ENCODE peak calls at places on chromosome 1, in seven cellular contexts. H is Calu3, A is uterus, P is HL-60, D is cardiac muscle cell, V is dorsolateral prefrontal cortex, N is GM20000. C is an unnamed sample.

GRCh38 chr1:3237994-3238704 is 169.1 kb downstream of the PRDM16 start:
- DNase-seq in V (peak), A (no peak), H (no peak), N (no peak), P (no peak), D (no peak), C (no peak)

GRCh38 chr1:219564072-219564471 is 48.8 kb downstream of the ZC3H11B start:
- DNase-seq in A (no peak), P (no peak), H (no peak), N (no peak), D (no peak), V (no peak), C (no peak)

GRCh38 chr1:43446881-43447835 is 6.6 kb downstream of the HYI start:
- DNase-seq in P (no peak), D (no peak), A (peak), V (no peak), H (no peak), N (no peak), C (no peak)

GRCh38 chr1:232780354-232780753 is 24.9 kb upstream of the MAP10 start:
- DNase-seq in A (no peak), H (no peak), P (no peak), D (no peak), N (no peak), V (no peak), C (no peak)

GRCh38 chr1:12047120-12047876 is 15.8 kb upstream of the TNFRSF8 start:
- DNase-seq in N (peak), V (no peak), P (no peak), D (peak), H (no peak), A (no peak), C (no peak)

GRCh38 chr1:60228253-60228594 is 154.7 kb upstream of the C1orf87 start:
- DNase-seq in A (no peak), N (no peak), H (no peak), V (no peak), P (no peak), D (no peak), C (no peak)

GRCh38 chr1:150621497-150622113 is 7.8 kb downstream of the ENSA start:
- DNase-seq in D (peak), N (peak), P (peak), V (peak), A (peak), H (peak), C (no peak)

GRCh38 chr1:47487826-47488450 is 50.1 kb downstream of the FOXD2 start:
- DNase-seq in A (no peak), P (no peak), V (no peak), D (no peak), H (no peak), N (no peak), C (peak)

GRCh38 chr1:15296602-15297321 is 49.7 kb downstream of the FHAD1 start:
- DNase-seq in D (peak), P (no peak), N (peak), V (no peak), H (no peak), A (no peak), C (no peak)

GRCh38 chr1:42529724-42530161 is 66.7 kb downstream of the CCDC30 start:
- DNase-seq in A (no peak), N (no peak), H (peak), P (no peak), V (no peak), D (peak), C (no peak)

GRCh38 chr1:53276153-53276901 is 38.0 kb upstream of the MAGOH start:
- DNase-seq in P (no peak), A (no peak), H (no peak), N (no peak), V (no peak), D (no peak), C (no peak)

GRCh38 chr1:94898486-94899385 is 28.2 kb downstream of the CNN3 start:
- DNase-seq in N (no peak), D (no peak), A (no peak), P (no peak), H (no peak), V (no peak), C (no peak)

GRCh38 chr1:150259758-150260669 is 2.4 kb downstream of the CA14 start:
- DNase-seq in D (peak), V (no peak), N (no peak), H (peak), A (peak), P (no peak), C (no peak)

GRCh38 chr1:202618387-202619022 is 91.7 kb downstream of the SYT2 start:
- DNase-seq in A (no peak), P (no peak), V (no peak), N (peak), H (peak), D (peak), C (no peak)

GRCh38 chr1:227785812-227786608 is 29.5 kb upstream of the PRSS38 start:
- DNase-seq in N (no peak), A (no peak), D (no peak), H (no peak), V (peak), P (no peak), C (no peak)

GRCh38 chr1:77536813-77537212 is 145.6 kb downstream of the ZZZ3 start:
- DNase-seq in P (no peak), A (no peak), D (peak), N (no peak), V (no peak), H (no peak), C (no peak)

GRCh38 chr1:59814901-59815825 is at the start of gene HOOK1:
- DNase-seq in H (peak), A (no peak), V (no peak), P (no peak), N (no peak), D (no peak), C (no peak)

GRCh38 chr1:9473032-9473792 is 66.1 kb upstream of the SLC25A33 start:
- DNase-seq in H (peak), P (no peak), V (peak), N (no peak), D (peak), A (peak), C (no peak)

GRCh38 chr1:10708807-10709523 is 87.5 kb downstream of the CASZ1 start:
- DNase-seq in V (no peak), D (no peak), A (no peak), P (no peak), N (no peak), H (no peak), C (no peak)

GRCh38 chr1:204479387-204480136 is 15.0 kb downstream of the PIK3C2B start:
- DNase-seq in P (no peak), V (no peak), A (no peak), H (peak), N (no peak), D (no peak), C (no peak)

GRCh38 chr1:202320081-202320405 is 21.7 kb downstream of the UBE2T start:
- DNase-seq in A (no peak), P (no peak), V (no peak), N (no peak), H (no peak), D (no peak), C (no peak)

GRCh38 chr1:185916866-185917265 is 182.7 kb downstream of the HMCN1 start:
- DNase-seq in D (peak), N (no peak), A (no peak), V (no peak), H (no peak), P (no peak), C (no peak)

GRCh38 chr1:8396912-8397406 is 79.0 kb downstream of the SLC45A1 start:
- DNase-seq in H (no peak), P (no peak), N (peak), A (peak), D (peak), V (no peak), C (no peak)

GRCh38 chr1:27527223-27527856 is 37.4 kb upstream of the WASF2 start:
- DNase-seq in A (peak), N (peak), P (peak), D (peak), H (no peak), V (peak), C (peak)

GRCh38 chr1:117928881-117929339 is 511 bp downstream of the GDAP2 start:
- DNase-seq in A (peak), N (peak), H (peak), V (peak), D (peak), P (peak), C (peak)

GRCh38 chr1:183116416-183116815 is 69.6 kb upstream of the LAMC2 start:
- DNase-seq in V (no peak), D (no peak), H (no peak), P (peak), N (no peak), A (no peak), C (no peak)

GRCh38 chr1:94024109-94024792 is 96.7 kb downstream of the ABCA4 start:
- DNase-seq in A (no peak), D (no peak), P (no peak), V (no peak), N (no peak), H (no peak), C (no peak)

GRCh38 chr1:216457356-216457755 is 34.1 kb upstream of the USH2A start:
- DNase-seq in N (no peak), V (no peak), H (no peak), A (no peak), D (no peak), P (no peak), C (no peak)

GRCh38 chr1:175116903-175117302 is 49.3 kb downstream of the TNN start:
- DNase-seq in N (no peak), H (no peak), V (no peak), D (no peak), A (no peak), P (no peak), C (no peak)

GRCh38 chr1:45954401-45954847 is 151.0 kb downstream of the MAST2 start:
- DNase-seq in V (no peak), H (peak), D (peak), P (no peak), A (no peak), N (no peak), C (no peak)

GRCh38 chr1:27409669-27410068 is 17.2 kb downstream of the GPR3 start:
- DNase-seq in P (no peak), D (no peak), V (no peak), N (no peak), H (no peak), A (no peak), C (no peak)

GRCh38 chr1:213123532-213123931 is 72.5 kb downstream of the RPS6KC1 start:
- DNase-seq in V (no peak), N (no peak), H (no peak), P (no peak), D (peak), A (no peak), C (no peak)

GRCh38 chr1:39902121-39902807 is 547 bp upstream of the MYCL start:
- DNase-seq in N (peak), P (peak), A (peak), V (peak), H (peak), D (peak), C (peak)

GRCh38 chr1:2101531-2101930 is 51.3 kb downstream of the PRKCZ start:
- DNase-seq in V (no peak), A (no peak), N (no peak), H (no peak), D (no peak), P (no peak), C (no peak)

GRCh38 chr1:182391028-182391361 is 595 bp downstream of the GLUL start:
- DNase-seq in P (no peak), V (no peak), D (no peak), H (no peak), N (no peak), A (no peak), C (no peak)

GRCh38 chr1:61170328-61171238 is 88.2 kb downstream of the NFIA start:
- DNase-seq in V (no peak), H (peak), D (peak), A (no peak), P (no peak), N (no peak), C (no peak)

DNA sequence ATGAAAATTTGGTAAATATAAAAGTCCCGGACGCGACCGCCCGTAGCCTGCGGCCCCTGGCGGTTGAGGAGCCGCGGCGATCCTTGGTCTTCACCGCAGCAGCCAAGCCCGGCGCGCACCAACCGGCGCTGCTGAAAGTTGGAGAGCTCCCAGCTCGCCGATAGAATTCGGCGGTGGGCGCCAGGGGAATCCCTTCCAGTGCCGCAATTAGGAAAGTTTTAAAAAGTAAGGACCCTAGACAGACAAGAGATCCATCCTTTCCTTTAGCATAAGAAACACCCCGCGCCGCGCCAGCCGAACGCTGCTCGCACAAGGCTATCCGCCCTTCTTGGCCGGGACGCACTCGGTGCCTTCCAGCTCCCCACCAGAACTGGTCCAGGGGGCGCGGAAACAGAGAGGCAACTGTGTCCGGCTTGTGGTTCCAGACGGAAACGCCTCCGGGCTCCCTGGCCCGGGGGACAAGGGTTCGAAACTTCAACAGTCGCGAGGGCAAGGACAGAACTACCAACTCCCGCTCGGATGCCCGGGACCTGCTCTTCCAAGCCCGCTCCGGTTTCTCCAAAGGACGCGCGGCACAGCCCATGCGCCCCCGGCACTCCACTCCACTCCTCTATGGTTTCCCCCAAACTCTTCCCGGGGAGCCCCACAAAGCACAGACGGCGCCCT is 1.7 kb downstream of the FAM78B start:
- DNase-seq in H (peak), N (peak), A (peak), D (peak), P (peak), V (peak), C (peak)
- TF ChIP-seq CTCF in H (peak), N (peak), A (peak), D (peak), P (no peak), V (peak), C (peak)

DNA sequence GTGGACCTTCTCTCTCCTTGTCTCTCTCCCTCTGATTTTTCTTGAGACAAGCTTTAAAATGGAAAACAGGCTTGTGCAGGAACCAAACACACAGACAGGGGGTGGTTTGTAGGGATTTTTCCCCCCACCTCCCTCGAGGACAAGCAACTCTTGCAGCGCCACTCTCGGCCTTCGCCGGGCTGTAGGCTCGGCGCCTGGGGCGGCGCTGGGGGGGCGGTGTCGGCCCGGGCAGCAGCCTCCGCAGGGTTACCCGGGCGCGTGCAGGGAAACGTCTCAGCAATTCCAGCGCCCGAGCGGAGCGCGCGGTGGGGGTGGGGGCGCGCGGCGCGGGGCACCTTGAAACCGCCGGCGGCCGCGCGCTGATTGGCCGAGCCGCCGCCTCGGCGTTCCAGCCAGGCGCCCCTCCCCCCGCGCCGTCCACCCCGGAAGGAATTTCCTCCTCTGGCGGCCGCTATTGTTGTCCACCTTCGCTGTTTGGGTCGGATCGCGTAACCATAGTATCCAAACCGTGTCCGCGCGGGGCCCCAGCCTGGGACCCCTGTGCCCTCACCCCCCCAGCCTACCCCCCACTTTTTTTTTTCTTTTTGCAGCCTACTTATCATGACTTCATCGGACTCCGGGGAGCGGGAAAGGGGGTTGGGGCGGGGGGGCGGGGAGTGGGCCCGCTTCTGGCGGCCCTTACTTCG is 59.8 kb upstream of the ACOT11 start:
- DNase-seq in V (peak), N (peak), P (peak), D (peak), A (peak), H (peak), C (peak)
- TF ChIP-seq CTCF in V (peak), N (no peak), P (no peak), D (no peak), A (peak), H (no peak), C (no peak)

GRCh38 chr1:32977546-32978087 is 13.0 kb upstream of the RNF19B start:
- DNase-seq in P (no peak), N (no peak), H (no peak), A (no peak), V (no peak), D (no peak), C (no peak)

GRCh38 chr1:32981003-32981909 is 16.6 kb upstream of the RNF19B start:
- DNase-seq in A (peak), V (no peak), P (peak), H (peak), N (peak), D (peak), C (no peak)

GRCh38 chr1:32983039-32983438 is 18.4 kb upstream of the RNF19B start:
- DNase-seq in H (no peak), V (no peak), D (no peak), P (no peak), A (no peak), N (no peak), C (no peak)

GRCh38 chr1:32978854-32979253 is 14.2 kb upstream of the RNF19B start:
- DNase-seq in D (no peak), H (no peak), A (no peak), N (no peak), V (no peak), P (no peak), C (no peak)

GRCh38 chr1:32980080-32980479 is 15.5 kb upstream of the RNF19B start:
- DNase-seq in V (no peak), N (no peak), P (no peak), D (no peak), A (no peak), H (no peak), C (no peak)
- TF ChIP-seq CTCF in V (no peak), N (no peak), P (no peak), D (no peak), A (no peak), H (no peak), C (no peak)

GRCh38 chr1:167538657-167539056 is 14.9 kb downstream of the CREG1 start:
- DNase-seq in H (no peak), A (no peak), N (no peak), P (no peak), D (no peak), V (peak), C (no peak)
- TF ChIP-seq CTCF in H (no peak), A (no peak), N (no peak), P (no peak), D (no peak), V (peak), C (no peak)

GRCh38 chr1:18794561-18794960 is 64.9 kb downstream of the TAS1R2 start:
- DNase-seq in D (no peak), A (no peak), N (no peak), P (no peak), H (peak), V (no peak), C (no peak)
- TF ChIP-seq CTCF in D (no peak), A (no peak), N (no peak), P (no peak), H (no peak), V (no peak), C (peak)

DNA sequence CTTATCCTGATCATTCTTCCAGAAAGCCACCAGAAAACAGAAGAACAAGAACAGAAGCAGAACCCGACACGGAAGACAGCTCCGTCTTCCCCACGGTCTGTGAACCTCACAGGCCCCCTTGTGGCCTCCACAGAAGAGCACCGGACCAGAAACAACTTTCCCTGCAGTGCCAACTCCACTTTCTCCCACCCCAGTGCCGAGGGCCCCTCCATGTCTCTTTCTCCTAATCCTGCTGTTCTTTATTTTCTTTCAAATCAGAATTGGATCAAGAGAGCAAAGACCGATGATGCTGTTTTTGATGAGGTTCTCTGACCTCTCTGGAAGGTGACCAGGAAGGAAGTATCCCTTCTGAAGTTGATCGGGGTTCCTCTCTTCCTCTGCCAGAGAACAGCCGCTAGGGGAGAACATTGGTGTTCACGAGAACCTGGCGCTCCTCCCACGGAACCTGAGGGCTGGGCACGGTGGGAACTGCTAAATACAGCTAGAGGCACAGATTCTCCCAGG is 58.9 kb upstream of the CTTNBP2NL start:
- DNase-seq in P (peak), N (peak), A (peak), H (peak), D (peak), V (peak), C (no peak)
- TF ChIP-seq CTCF in P (no peak), N (no peak), A (peak), H (peak), D (peak), V (peak), C (peak)

DNA sequence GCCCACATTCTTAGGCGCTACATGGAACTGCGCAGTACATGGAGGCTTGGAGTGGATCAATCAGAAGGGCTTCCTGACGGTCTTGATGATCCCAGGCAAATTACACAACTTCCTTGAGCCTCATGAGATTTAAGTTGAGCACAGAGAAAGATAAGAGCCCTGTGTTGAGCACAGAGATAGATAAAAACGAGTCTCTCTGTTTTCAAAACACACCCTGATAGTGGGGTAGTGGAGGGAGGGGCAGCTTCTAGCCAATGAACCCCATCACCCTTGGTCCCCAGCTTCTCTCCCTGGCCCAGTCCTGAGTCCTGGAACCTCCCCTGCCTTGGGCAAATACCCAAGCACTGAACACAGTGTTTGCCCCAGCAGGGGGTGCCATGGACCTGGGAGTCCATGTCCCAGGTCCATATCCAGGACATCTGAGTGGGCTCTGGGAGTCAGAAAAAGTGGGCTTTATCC is 9.1 kb downstream of the POU3F1 start:
- DNase-seq in A (no peak), D (peak), H (peak), N (peak), V (no peak), P (no peak), C (no peak)
- TF ChIP-seq CTCF in A (no peak), D (peak), H (no peak), N (no peak), V (no peak), P (peak), C (peak)